ENCODE peak calls at places on chromosome 5, in four cellular contexts. One of them, this sample, is unnamed.

GRCh38 chr5:36934740-36935356 is 58.3 kb downstream of the NIPBL start:
- DNase-seq in endothelial cell: no peak
- DNase-seq in IMR-90: peak
- DNase-seq in foreskin fibroblast: no peak
- DNase-seq in this sample: no peak

GRCh38 chr5:57338068-57338848 is 144.4 kb downstream of the ACTBL2 start:
- DNase-seq in foreskin fibroblast: no peak
- DNase-seq in endothelial cell: peak
- DNase-seq in IMR-90: no peak
- DNase-seq in this sample: peak

GRCh38 chr5:96284727-96285389 is 148.2 kb downstream of the PCSK1 start:
- DNase-seq in foreskin fibroblast: no peak
- DNase-seq in IMR-90: no peak
- DNase-seq in endothelial cell: no peak
- DNase-seq in this sample: no peak

GRCh38 chr5:346229-346935 is 24.9 kb downstream of the AHRR start:
- DNase-seq in endothelial cell: no peak
- DNase-seq in IMR-90: no peak
- DNase-seq in foreskin fibroblast: no peak
- DNase-seq in this sample: no peak

GRCh38 chr5:77852068-77852513 is 76.0 kb upstream of the TBCA start:
- DNase-seq in endothelial cell: no peak
- DNase-seq in foreskin fibroblast: no peak
- DNase-seq in IMR-90: no peak
- DNase-seq in this sample: peak

GRCh38 chr5:54541823-54542783 is 24.5 kb downstream of the SNX18 start:
- DNase-seq in endothelial cell: no peak
- DNase-seq in IMR-90: no peak
- DNase-seq in foreskin fibroblast: no peak
- DNase-seq in this sample: no peak

GRCh38 chr5:158380661-158381060 is 521.7 kb upstream of the CLINT1 start:
- DNase-seq in IMR-90: no peak
- DNase-seq in endothelial cell: no peak
- DNase-seq in foreskin fibroblast: no peak
- DNase-seq in this sample: no peak

GRCh38 chr5:109718216-109718615 is 28.5 kb downstream of the MAN2A1 start:
- DNase-seq in foreskin fibroblast: no peak
- DNase-seq in endothelial cell: no peak
- DNase-seq in IMR-90: no peak
- DNase-seq in this sample: no peak

GRCh38 chr5:1538276-1538675 is 14.5 kb upstream of the LPCAT1 start:
- DNase-seq in endothelial cell: no peak
- DNase-seq in IMR-90: no peak
- DNase-seq in foreskin fibroblast: no peak
- DNase-seq in this sample: no peak

GRCh38 chr5:39517800-39518199 is 93.0 kb upstream of the DAB2 start:
- DNase-seq in IMR-90: peak
- DNase-seq in foreskin fibroblast: peak
- DNase-seq in endothelial cell: no peak
- DNase-seq in this sample: no peak

GRCh38 chr5:39520232-39520572 is 95.4 kb upstream of the DAB2 start:
- DNase-seq in endothelial cell: no peak
- DNase-seq in IMR-90: peak
- DNase-seq in foreskin fibroblast: peak
- DNase-seq in this sample: no peak

GRCh38 chr5:39518516-39518915 is 93.7 kb upstream of the DAB2 start:
- DNase-seq in endothelial cell: no peak
- DNase-seq in foreskin fibroblast: peak
- DNase-seq in IMR-90: peak
- DNase-seq in this sample: no peak

GRCh38 chr5:39521098-39521860 is 96.5 kb upstream of the DAB2 start:
- DNase-seq in foreskin fibroblast: no peak
- DNase-seq in IMR-90: no peak
- DNase-seq in endothelial cell: no peak
- DNase-seq in this sample: no peak

DNA sequence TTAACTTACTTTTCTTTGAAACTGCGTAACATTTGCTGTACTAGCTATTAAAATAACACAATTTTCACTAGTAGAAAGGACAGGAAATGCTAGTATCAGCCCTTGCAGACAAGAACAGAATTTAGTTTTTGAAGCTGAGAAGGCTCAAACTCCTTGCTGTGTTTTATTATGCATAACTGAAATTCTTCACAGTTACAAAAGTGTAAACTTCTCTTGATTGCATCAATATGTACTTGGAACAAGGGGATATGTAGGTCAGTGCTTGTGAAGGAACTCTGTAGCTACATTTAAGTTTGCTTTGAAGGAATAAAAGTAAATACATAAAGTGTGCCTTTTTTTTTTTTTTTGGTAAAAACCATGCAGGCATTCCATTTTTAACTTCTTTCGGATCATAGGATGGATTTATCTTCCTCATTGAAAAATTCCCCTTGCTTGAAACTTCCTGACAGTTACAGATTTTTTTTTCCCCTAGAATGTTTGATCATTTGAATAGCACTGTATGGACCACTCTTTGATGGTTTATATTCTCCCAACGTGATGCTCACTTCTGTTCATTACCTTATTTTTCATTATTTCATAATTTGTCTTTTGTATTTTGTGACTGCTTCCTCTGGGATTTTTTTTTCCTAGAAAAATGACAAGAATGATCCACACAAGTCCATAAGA is 94.9 kb upstream of the DAB2 start:
- DNase-seq in IMR-90: peak
- DNase-seq in foreskin fibroblast: peak
- DNase-seq in endothelial cell: no peak
- DNase-seq in this sample: no peak
- TF ChIP-seq CTCF in IMR-90: no peak
- TF ChIP-seq CTCF in foreskin fibroblast: no peak
- TF ChIP-seq CTCF in endothelial cell: no peak
- TF ChIP-seq CTCF in this sample: no peak

GRCh38 chr5:141245250-141245717 is at the start of gene PCDHB15:
- DNase-seq in foreskin fibroblast: no peak
- DNase-seq in IMR-90: no peak
- DNase-seq in endothelial cell: peak
- DNase-seq in this sample: no peak
- TF ChIP-seq CTCF in foreskin fibroblast: no peak
- TF ChIP-seq CTCF in IMR-90: peak
- TF ChIP-seq CTCF in endothelial cell: no peak
- TF ChIP-seq CTCF in this sample: no peak

GRCh38 chr5:52788505-52788821 is 747 bp downstream of the ITGA1 start:
- DNase-seq in IMR-90: no peak
- DNase-seq in endothelial cell: no peak
- DNase-seq in foreskin fibroblast: no peak
- DNase-seq in this sample: no peak

GRCh38 chr5:52786391-52786790 is 1.3 kb upstream of the ITGA1 start:
- DNase-seq in IMR-90: peak
- DNase-seq in endothelial cell: no peak
- DNase-seq in foreskin fibroblast: no peak
- DNase-seq in this sample: no peak

GRCh38 chr5:52787600-52788504 is at the start of the genes ITGA1 and PELO:
- DNase-seq in foreskin fibroblast: peak
- DNase-seq in endothelial cell: peak
- DNase-seq in IMR-90: peak
- DNase-seq in this sample: peak

GRCh38 chr5:52789378-52789777 is 1.7 kb downstream of the ITGA1 start:
- DNase-seq in IMR-90: no peak
- DNase-seq in endothelial cell: no peak
- DNase-seq in foreskin fibroblast: no peak
- DNase-seq in this sample: no peak

GRCh38 chr5:52786937-52787599 is 648 bp upstream of the ITGA1 start:
- DNase-seq in endothelial cell: no peak
- DNase-seq in IMR-90: peak
- DNase-seq in foreskin fibroblast: no peak
- DNase-seq in this sample: peak
- TF ChIP-seq CTCF in endothelial cell: no peak
- TF ChIP-seq CTCF in IMR-90: peak
- TF ChIP-seq CTCF in foreskin fibroblast: peak
- TF ChIP-seq CTCF in this sample: peak

DNA sequence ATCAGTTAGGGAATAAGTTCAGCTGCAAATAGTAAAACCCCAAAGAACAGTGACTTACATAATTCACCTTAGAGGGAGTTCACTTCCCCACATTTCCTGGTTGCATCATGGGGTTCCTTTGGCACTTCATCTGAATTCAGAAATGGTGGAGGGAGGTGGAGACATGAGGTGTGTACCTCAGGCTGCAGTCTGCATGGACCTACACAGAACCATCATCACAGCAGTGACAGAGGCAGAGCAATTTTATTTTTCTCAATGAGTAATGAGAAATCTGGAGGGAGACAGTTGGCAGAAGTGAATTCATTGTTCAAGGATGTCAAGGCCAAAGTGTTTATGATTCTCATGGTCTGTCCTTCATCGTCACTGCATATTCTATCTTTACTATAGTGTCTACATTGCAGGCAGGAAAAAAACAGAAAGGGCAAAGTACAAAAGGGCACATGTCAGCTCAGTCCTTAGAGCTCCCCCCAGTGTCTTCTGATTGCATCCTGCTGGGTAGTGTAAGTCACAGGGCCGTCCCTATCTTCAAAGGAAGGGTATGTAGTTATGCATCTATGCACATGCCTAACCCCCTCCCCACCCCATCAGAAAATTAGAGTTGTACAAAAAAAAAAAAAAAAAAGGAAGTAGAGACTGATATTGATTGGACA is 132.8 kb upstream of the APC start:
- DNase-seq in foreskin fibroblast: no peak
- DNase-seq in IMR-90: no peak
- DNase-seq in endothelial cell: no peak
- DNase-seq in this sample: peak
- TF ChIP-seq CTCF in foreskin fibroblast: no peak
- TF ChIP-seq CTCF in IMR-90: no peak
- TF ChIP-seq CTCF in endothelial cell: no peak
- TF ChIP-seq CTCF in this sample: peak

GRCh38 chr5:179791881-179792611 is 1.7 kb upstream of the LTC4S start:
- DNase-seq in endothelial cell: no peak
- DNase-seq in IMR-90: no peak
- DNase-seq in foreskin fibroblast: no peak
- DNase-seq in this sample: no peak
- TF ChIP-seq CTCF in endothelial cell: no peak
- TF ChIP-seq CTCF in IMR-90: no peak
- TF ChIP-seq CTCF in foreskin fibroblast: no peak
- TF ChIP-seq CTCF in this sample: no peak

GRCh38 chr5:98839469-98840383 is 66.3 kb downstream of the RGMB start:
- DNase-seq in IMR-90: no peak
- DNase-seq in endothelial cell: no peak
- DNase-seq in foreskin fibroblast: no peak
- DNase-seq in this sample: peak
- TF ChIP-seq CTCF in IMR-90: peak
- TF ChIP-seq CTCF in endothelial cell: no peak
- TF ChIP-seq CTCF in foreskin fibroblast: peak
- TF ChIP-seq CTCF in this sample: no peak

GRCh38 chr5:69049151-69049550 is 44.7 kb upstream of the SLC30A5 start:
- DNase-seq in foreskin fibroblast: no peak
- DNase-seq in IMR-90: no peak
- DNase-seq in endothelial cell: no peak
- DNase-seq in this sample: no peak

GRCh38 chr5:69049796-69050195 is 44.0 kb upstream of the SLC30A5 start:
- DNase-seq in IMR-90: no peak
- DNase-seq in endothelial cell: no peak
- DNase-seq in foreskin fibroblast: no peak
- DNase-seq in this sample: no peak

GRCh38 chr5:69046375-69046957 is 47.3 kb upstream of the SLC30A5 start:
- DNase-seq in foreskin fibroblast: no peak
- DNase-seq in IMR-90: peak
- DNase-seq in endothelial cell: no peak
- DNase-seq in this sample: no peak

GRCh38 chr5:69050214-69050613 is 43.6 kb upstream of the SLC30A5 start:
- DNase-seq in foreskin fibroblast: no peak
- DNase-seq in IMR-90: no peak
- DNase-seq in endothelial cell: no peak
- DNase-seq in this sample: no peak

GRCh38 chr5:69048233-69048632 is 45.6 kb upstream of the SLC30A5 start:
- DNase-seq in endothelial cell: no peak
- DNase-seq in foreskin fibroblast: no peak
- DNase-seq in IMR-90: no peak
- DNase-seq in this sample: no peak
- TF ChIP-seq CTCF in endothelial cell: no peak
- TF ChIP-seq CTCF in foreskin fibroblast: peak
- TF ChIP-seq CTCF in IMR-90: peak
- TF ChIP-seq CTCF in this sample: peak

GRCh38 chr5:16690243-16690839 is 73.5 kb upstream of the RETREG1 start:
- DNase-seq in foreskin fibroblast: peak
- DNase-seq in endothelial cell: peak
- DNase-seq in IMR-90: peak
- DNase-seq in this sample: peak
- TF ChIP-seq CTCF in foreskin fibroblast: peak
- TF ChIP-seq CTCF in endothelial cell: peak
- TF ChIP-seq CTCF in IMR-90: peak
- TF ChIP-seq CTCF in this sample: peak

DNA sequence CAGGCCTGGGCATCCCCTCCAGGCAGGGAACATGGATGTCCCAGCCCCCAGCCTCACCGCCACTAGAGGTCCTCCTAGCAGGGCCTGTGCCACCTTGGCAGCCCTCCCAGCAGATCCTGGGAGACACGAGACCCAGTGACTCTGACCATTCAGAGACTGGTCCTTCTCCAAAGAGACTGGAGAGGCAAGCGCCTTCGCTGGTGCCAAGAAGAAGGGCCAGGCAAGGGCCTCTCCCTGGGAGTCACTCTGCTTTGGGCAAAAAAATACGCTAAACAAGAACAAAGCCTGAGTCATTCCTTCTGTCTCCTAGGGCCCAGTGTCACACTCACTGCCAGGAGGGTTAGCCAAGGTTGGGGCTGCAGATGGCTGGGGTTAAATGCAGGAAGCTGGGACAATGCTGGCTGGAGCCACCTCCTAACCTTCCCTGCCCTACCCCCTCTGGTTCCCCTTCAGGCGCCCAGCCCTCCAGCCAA is 35.3 kb upstream of the SMIM23 start:
- DNase-seq in IMR-90: peak
- DNase-seq in foreskin fibroblast: peak
- DNase-seq in endothelial cell: peak
- DNase-seq in this sample: no peak
- TF ChIP-seq CTCF in IMR-90: no peak
- TF ChIP-seq CTCF in foreskin fibroblast: no peak
- TF ChIP-seq CTCF in endothelial cell: no peak
- TF ChIP-seq CTCF in this sample: no peak